ENCODE peak calls at places on chromosome 17, in eight cellular contexts. N is AG04450, L is progenitor cell of endocrine pancreas, E is T-cell, X is fibroblast of pulmonary artery, F is H54, Z is A172, K is pancreas. T is an unnamed sample.

GRCh38 chr17:57379237-57380054 is 123.1 kb downstream of the MSI2 start:
- DNase-seq in F (no peak), K (no peak), E (no peak), N (no peak), X (peak), Z (peak), L (no peak), T (no peak)

GRCh38 chr17:76166168-76166567 is 25.1 kb upstream of the FOXJ1 start:
- DNase-seq in X (no peak), K (no peak), E (no peak), Z (no peak), L (no peak), F (no peak), N (no peak), T (peak)

GRCh38 chr17:48294989-48295892 is 134.8 kb downstream of the SKAP1 start:
- DNase-seq in Z (peak), N (no peak), E (no peak), L (no peak), F (no peak), K (no peak), X (peak), T (no peak)

GRCh38 chr17:77279448-77280303 is 138.9 kb downstream of the SEC14L1 start:
- DNase-seq in F (peak), K (no peak), Z (peak), E (no peak), L (no peak), X (peak), N (no peak), T (no peak)

GRCh38 chr17:76000016-76000754 is 470 bp upstream of the CDK3 start:
- DNase-seq in N (no peak), E (peak), X (peak), Z (no peak), L (peak), F (peak), K (peak), T (no peak)

GRCh38 chr17:17628388-17629008 is 37.0 kb upstream of the PEMT start:
- DNase-seq in K (no peak), E (peak), X (no peak), F (no peak), L (no peak), Z (peak), N (no peak), T (no peak)

GRCh38 chr17:34178047-34178446 is 77.0 kb upstream of the CCL2 start:
- DNase-seq in Z (no peak), E (no peak), F (no peak), L (no peak), N (no peak), K (no peak), X (peak), T (no peak)

GRCh38 chr17:75307957-75308731 is 18.9 kb upstream of the SLC25A19 start:
- DNase-seq in Z (no peak), X (no peak), L (no peak), N (no peak), K (no peak), E (no peak), F (no peak), T (no peak)

GRCh38 chr17:78528541-78528940 is 48.7 kb downstream of the DNAH17 start:
- DNase-seq in E (no peak), X (no peak), K (no peak), Z (no peak), F (no peak), N (no peak), L (no peak), T (no peak)

GRCh38 chr17:50338645-50339044 is 7.3 kb upstream of the XYLT2 start:
- DNase-seq in X (no peak), E (no peak), Z (no peak), K (no peak), L (no peak), N (no peak), F (no peak), T (no peak)

GRCh38 chr17:50805486-50805885 is 29.9 kb upstream of the WFIKKN2 start:
- DNase-seq in E (no peak), L (no peak), Z (no peak), F (no peak), N (no peak), K (peak), X (no peak), T (no peak)

GRCh38 chr17:79935197-79935844 is 96.1 kb upstream of the CBX4 start:
- DNase-seq in L (no peak), E (no peak), X (no peak), Z (no peak), F (no peak), K (no peak), N (no peak), T (no peak)

GRCh38 chr17:74446551-74447500 is 14.9 kb downstream of the GPRC5C start:
- DNase-seq in X (peak), K (peak), L (no peak), E (no peak), F (no peak), N (no peak), Z (no peak), T (peak)

GRCh38 chr17:39084558-39084957 is 66.9 kb downstream of the PLXDC1 start:
- DNase-seq in F (no peak), L (no peak), K (no peak), E (no peak), N (no peak), X (no peak), Z (no peak), T (no peak)

T was measured in Ammon's horn.